ENCODE peak calls at places on chromosomes 13 and 19, in seven cellular contexts. One of them, this sample, is unnamed.

GRCh38 chr19:57914517-57914916 is 1.9 kb downstream of the ZNF417 start:
- DNase-seq in PC-9: no peak
- DNase-seq in cardiac fibroblast: no peak
- DNase-seq in astrocyte: no peak
- DNase-seq in AG10803: no peak
- DNase-seq in uterus: no peak
- DNase-seq in suprapubic skin: no peak
- DNase-seq in this sample: no peak

GRCh38 chr19:16342002-16342715 is 17.5 kb downstream of the KLF2 start:
- DNase-seq in PC-9: no peak
- DNase-seq in cardiac fibroblast: no peak
- DNase-seq in astrocyte: peak
- DNase-seq in AG10803: peak
- DNase-seq in uterus: no peak
- DNase-seq in suprapubic skin: no peak
- DNase-seq in this sample: no peak

GRCh38 chr19:47239610-47240296 is 8.8 kb upstream of the BBC3 start:
- DNase-seq in PC-9: no peak
- DNase-seq in cardiac fibroblast: peak
- DNase-seq in astrocyte: peak
- DNase-seq in AG10803: peak
- DNase-seq in uterus: peak
- DNase-seq in suprapubic skin: no peak
- DNase-seq in this sample: peak

GRCh38 chr19:58395220-58395978 is at the start of gene RNF225:
- DNase-seq in PC-9: peak
- DNase-seq in cardiac fibroblast: no peak
- DNase-seq in astrocyte: no peak
- DNase-seq in AG10803: no peak
- DNase-seq in uterus: no peak
- DNase-seq in suprapubic skin: peak
- DNase-seq in this sample: peak

GRCh38 chr13:32033744-32034143 is 2.2 kb downstream of the FRY start:
- DNase-seq in PC-9: no peak
- DNase-seq in cardiac fibroblast: no peak
- DNase-seq in astrocyte: no peak
- DNase-seq in AG10803: peak
- DNase-seq in uterus: no peak
- DNase-seq in suprapubic skin: no peak
- DNase-seq in this sample: peak

GRCh38 chr13:83515267-83515666 is 367.0 kb downstream of the SLITRK1 start:
- DNase-seq in PC-9: no peak
- DNase-seq in cardiac fibroblast: peak
- DNase-seq in astrocyte: peak
- DNase-seq in AG10803: peak
- DNase-seq in uterus: no peak
- DNase-seq in suprapubic skin: no peak
- DNase-seq in this sample: peak

GRCh38 chr13:50894042-50894441 is 15.5 kb upstream of the RNASEH2B start:
- DNase-seq in PC-9: no peak
- DNase-seq in cardiac fibroblast: no peak
- DNase-seq in astrocyte: no peak
- DNase-seq in AG10803: no peak
- DNase-seq in uterus: no peak
- DNase-seq in suprapubic skin: no peak
- DNase-seq in this sample: no peak

GRCh38 chr13:99373436-99373835 is 66.2 kb upstream of the GPR183 start:
- DNase-seq in PC-9: no peak
- DNase-seq in cardiac fibroblast: no peak
- DNase-seq in astrocyte: no peak
- DNase-seq in AG10803: no peak
- DNase-seq in uterus: no peak
- DNase-seq in suprapubic skin: no peak
- DNase-seq in this sample: no peak

GRCh38 chr19:56295531-56296455 is 18.8 kb downstream of the ZSCAN5A start:
- DNase-seq in PC-9: no peak
- DNase-seq in cardiac fibroblast: no peak
- DNase-seq in astrocyte: no peak
- DNase-seq in AG10803: no peak
- DNase-seq in uterus: no peak
- DNase-seq in suprapubic skin: no peak
- DNase-seq in this sample: peak

GRCh38 chr13:22210134-22210930 is 539.5 kb downstream of the FGF9 start:
- DNase-seq in PC-9: no peak
- DNase-seq in cardiac fibroblast: no peak
- DNase-seq in astrocyte: no peak
- DNase-seq in AG10803: no peak
- DNase-seq in uterus: no peak
- DNase-seq in suprapubic skin: no peak
- DNase-seq in this sample: no peak

GRCh38 chr19:30328096-30328495 is 44.1 kb upstream of the ZNF536 start:
- DNase-seq in PC-9: no peak
- DNase-seq in cardiac fibroblast: no peak
- DNase-seq in astrocyte: no peak
- DNase-seq in AG10803: no peak
- DNase-seq in uterus: no peak
- DNase-seq in suprapubic skin: peak
- DNase-seq in this sample: no peak

GRCh38 chr19:34310494-34310981 is 54.5 kb upstream of the GPI start:
- DNase-seq in PC-9: no peak
- DNase-seq in cardiac fibroblast: no peak
- DNase-seq in astrocyte: no peak
- DNase-seq in AG10803: no peak
- DNase-seq in uterus: no peak
- DNase-seq in suprapubic skin: no peak
- DNase-seq in this sample: no peak

GRCh38 chr19:41990615-41991014 is 3.4 kb downstream of the ATP1A3 start:
- DNase-seq in PC-9: no peak
- DNase-seq in cardiac fibroblast: no peak
- DNase-seq in astrocyte: no peak
- DNase-seq in AG10803: no peak
- DNase-seq in uterus: no peak
- DNase-seq in suprapubic skin: no peak
- DNase-seq in this sample: no peak

GRCh38 chr13:98549728-98550317 is 27.1 kb downstream of the STK24 start:
- DNase-seq in PC-9: no peak
- DNase-seq in cardiac fibroblast: peak
- DNase-seq in astrocyte: peak
- DNase-seq in AG10803: no peak
- DNase-seq in uterus: no peak
- DNase-seq in suprapubic skin: no peak
- DNase-seq in this sample: peak

GRCh38 chr13:111006508-111007031 is 91.7 kb upstream of the ANKRD10 start:
- DNase-seq in PC-9: no peak
- DNase-seq in cardiac fibroblast: peak
- DNase-seq in astrocyte: peak
- DNase-seq in AG10803: peak
- DNase-seq in uterus: peak
- DNase-seq in suprapubic skin: peak
- DNase-seq in this sample: peak

GRCh38 chr19:30744741-30745475 is 372.7 kb downstream of the ZNF536 start:
- DNase-seq in PC-9: no peak
- DNase-seq in cardiac fibroblast: no peak
- DNase-seq in astrocyte: no peak
- DNase-seq in AG10803: no peak
- DNase-seq in uterus: no peak
- DNase-seq in suprapubic skin: no peak
- DNase-seq in this sample: no peak

GRCh38 chr19:53308339-53308811 is 25.2 kb upstream of the ZNF845 start:
- DNase-seq in PC-9: peak
- DNase-seq in cardiac fibroblast: peak
- DNase-seq in astrocyte: no peak
- DNase-seq in AG10803: no peak
- DNase-seq in uterus: no peak
- DNase-seq in suprapubic skin: no peak
- DNase-seq in this sample: peak

GRCh38 chr13:39245688-39246087 is 207.4 kb downstream of the NHLRC3 start:
- DNase-seq in PC-9: no peak
- DNase-seq in cardiac fibroblast: no peak
- DNase-seq in astrocyte: no peak
- DNase-seq in AG10803: no peak
- DNase-seq in uterus: no peak
- DNase-seq in suprapubic skin: no peak
- DNase-seq in this sample: peak

GRCh38 chr13:99429670-99430069 is 71.6 kb upstream of the TM9SF2 start:
- DNase-seq in PC-9: no peak
- DNase-seq in cardiac fibroblast: no peak
- DNase-seq in astrocyte: no peak
- DNase-seq in AG10803: no peak
- DNase-seq in uterus: no peak
- DNase-seq in suprapubic skin: no peak
- DNase-seq in this sample: no peak

GRCh38 chr19:48373567-48373966 is 9.4 kb downstream of the SYNGR4 start:
- DNase-seq in PC-9: no peak
- DNase-seq in cardiac fibroblast: no peak
- DNase-seq in astrocyte: no peak
- DNase-seq in AG10803: no peak
- DNase-seq in uterus: no peak
- DNase-seq in suprapubic skin: no peak
- DNase-seq in this sample: no peak

GRCh38 chr13:59635591-59635990 is 528.1 kb downstream of the DIAPH3 start:
- DNase-seq in PC-9: no peak
- DNase-seq in cardiac fibroblast: no peak
- DNase-seq in astrocyte: no peak
- DNase-seq in AG10803: no peak
- DNase-seq in uterus: no peak
- DNase-seq in suprapubic skin: no peak
- DNase-seq in this sample: no peak

GRCh38 chr13:35411059-35411744 is 65.3 kb downstream of the MAB21L1 start:
- DNase-seq in PC-9: no peak
- DNase-seq in cardiac fibroblast: no peak
- DNase-seq in astrocyte: no peak
- DNase-seq in AG10803: no peak
- DNase-seq in uterus: no peak
- DNase-seq in suprapubic skin: no peak
- DNase-seq in this sample: no peak

GRCh38 chr13:46341112-46341711 is 45.8 kb downstream of the RUBCNL start:
- DNase-seq in PC-9: no peak
- DNase-seq in cardiac fibroblast: peak
- DNase-seq in astrocyte: peak
- DNase-seq in AG10803: peak
- DNase-seq in uterus: no peak
- DNase-seq in suprapubic skin: no peak
- DNase-seq in this sample: peak

GRCh38 chr13:46340631-46341111 is 46.4 kb downstream of the RUBCNL start:
- DNase-seq in PC-9: no peak
- DNase-seq in cardiac fibroblast: no peak
- DNase-seq in astrocyte: no peak
- DNase-seq in AG10803: no peak
- DNase-seq in uterus: no peak
- DNase-seq in suprapubic skin: no peak
- DNase-seq in this sample: no peak

GRCh38 chr13:46343279-46343949 is 43.6 kb downstream of the RUBCNL start:
- DNase-seq in PC-9: no peak
- DNase-seq in cardiac fibroblast: no peak
- DNase-seq in astrocyte: no peak
- DNase-seq in AG10803: no peak
- DNase-seq in uterus: no peak
- DNase-seq in suprapubic skin: no peak
- DNase-seq in this sample: no peak

GRCh38 chr13:46345400-46345799 is 41.7 kb downstream of the RUBCNL start:
- DNase-seq in PC-9: no peak
- DNase-seq in cardiac fibroblast: no peak
- DNase-seq in astrocyte: no peak
- DNase-seq in AG10803: no peak
- DNase-seq in uterus: no peak
- DNase-seq in suprapubic skin: no peak
- DNase-seq in this sample: no peak

DNA sequence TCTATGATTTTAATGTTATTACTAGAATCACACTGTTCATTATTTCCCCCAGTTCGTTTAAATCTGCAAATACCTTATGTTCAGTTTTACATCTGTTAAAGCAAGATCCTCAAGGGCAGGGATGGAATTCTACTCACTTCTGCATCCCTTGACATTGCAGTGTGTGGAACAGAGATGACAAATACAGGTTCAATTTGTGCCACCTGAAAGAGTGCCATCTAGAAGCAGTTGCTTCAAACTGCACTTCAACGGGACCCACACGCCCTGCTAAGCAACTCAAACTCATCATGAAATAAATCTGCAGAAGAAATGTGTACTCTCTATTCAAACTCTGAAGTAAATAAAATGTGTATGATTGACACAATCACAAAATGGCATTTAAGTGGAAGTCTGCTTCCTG is 44.5 kb downstream of the RUBCNL start:
- DNase-seq in PC-9: no peak
- DNase-seq in cardiac fibroblast: no peak
- DNase-seq in astrocyte: no peak
- DNase-seq in AG10803: no peak
- DNase-seq in uterus: no peak
- DNase-seq in suprapubic skin: no peak
- DNase-seq in this sample: no peak
- TF ChIP-seq CTCF in PC-9: no peak
- TF ChIP-seq CTCF in cardiac fibroblast: no peak
- TF ChIP-seq CTCF in astrocyte: no peak
- TF ChIP-seq CTCF in AG10803: no peak
- TF ChIP-seq CTCF in uterus: no peak
- TF ChIP-seq CTCF in suprapubic skin: no peak
- TF ChIP-seq CTCF in this sample: peak

DNA sequence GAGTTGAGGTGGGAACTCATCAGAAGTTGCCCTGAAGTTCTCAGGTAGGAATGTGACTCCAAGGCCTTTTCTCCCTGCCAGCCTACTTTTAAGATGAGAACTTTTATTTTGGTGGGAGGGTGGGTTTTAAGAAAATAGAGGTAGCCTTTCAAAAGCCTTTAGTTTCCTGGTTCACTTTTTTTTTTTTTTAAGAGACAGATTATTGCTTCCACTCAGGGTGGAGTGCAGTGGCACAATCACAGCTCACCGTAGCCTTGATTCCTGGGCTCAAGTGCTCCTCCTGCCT is 3.0 kb downstream of the C19orf67 start:
- DNase-seq in PC-9: no peak
- DNase-seq in cardiac fibroblast: no peak
- DNase-seq in astrocyte: no peak
- DNase-seq in AG10803: no peak
- DNase-seq in uterus: no peak
- DNase-seq in suprapubic skin: no peak
- DNase-seq in this sample: no peak
- H3K4me3 ChIP-seq in PC-9: peak
- H3K4me3 ChIP-seq in cardiac fibroblast: no peak
- H3K4me3 ChIP-seq in astrocyte: no peak
- H3K4me3 ChIP-seq in AG10803: no peak
- H3K4me3 ChIP-seq in uterus: no peak
- H3K4me3 ChIP-seq in suprapubic skin: peak
- H3K4me3 ChIP-seq in this sample: peak

GRCh38 chr19:8697671-8698432 is 743 bp downstream of the ACTL9 start:
- DNase-seq in PC-9: no peak
- DNase-seq in cardiac fibroblast: no peak
- DNase-seq in astrocyte: no peak
- DNase-seq in AG10803: no peak
- DNase-seq in uterus: no peak
- DNase-seq in suprapubic skin: no peak
- DNase-seq in this sample: no peak
- TF ChIP-seq CTCF in PC-9: no peak
- TF ChIP-seq CTCF in cardiac fibroblast: no peak
- TF ChIP-seq CTCF in astrocyte: no peak
- TF ChIP-seq CTCF in AG10803: no peak
- TF ChIP-seq CTCF in uterus: no peak
- TF ChIP-seq CTCF in suprapubic skin: no peak
- TF ChIP-seq CTCF in this sample: no peak

DNA sequence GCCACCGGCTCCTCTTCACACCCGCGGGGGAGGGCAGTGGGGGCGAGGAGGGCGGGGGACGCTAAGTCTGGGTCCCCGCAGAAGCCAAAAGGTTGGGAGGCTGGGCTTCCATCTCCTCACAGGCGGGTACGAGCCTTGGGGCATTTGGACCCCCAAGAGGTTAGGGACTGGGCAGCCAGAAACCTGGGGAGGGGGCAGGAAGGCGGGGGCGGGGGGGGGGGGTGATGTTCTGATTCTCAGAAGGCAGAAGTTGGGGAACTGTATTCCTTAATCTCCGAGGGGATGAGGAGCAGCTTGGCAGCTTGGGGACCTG is 5.1 kb downstream of the BCL3 start:
- DNase-seq in PC-9: no peak
- DNase-seq in cardiac fibroblast: no peak
- DNase-seq in astrocyte: no peak
- DNase-seq in AG10803: no peak
- DNase-seq in uterus: no peak
- DNase-seq in suprapubic skin: no peak
- DNase-seq in this sample: no peak
- H3K4me3 ChIP-seq in PC-9: peak
- H3K4me3 ChIP-seq in cardiac fibroblast: peak
- H3K4me3 ChIP-seq in astrocyte: peak
- H3K4me3 ChIP-seq in AG10803: peak
- H3K4me3 ChIP-seq in uterus: peak
- H3K4me3 ChIP-seq in suprapubic skin: peak
- H3K4me3 ChIP-seq in this sample: peak

This sample was measured in epithelial cell of esophagus.